ENCODE peak calls at places on chromosomes 4 and X, in seven cellular contexts. One of them, this sample, is unnamed. For H3K4me1, the result is how much of the 10 kb centered on the place peaks cover.

GRCh38 chrX:24124227-24124799 is 25.2 kb upstream of the ZFX start:
- DNase-seq in CD8-positive, alpha-beta memory T cell: no peak
- DNase-seq in lower lobe of right lung: no peak
- DNase-seq in neuronal stem cell: no peak
- DNase-seq in Peyer's patch: no peak
- DNase-seq in tibial artery: no peak
- DNase-seq in mesendoderm: no peak
- DNase-seq in this sample: no peak

GRCh38 chrX:16042980-16043379 is 80.4 kb upstream of the GRPR start:
- DNase-seq in Peyer's patch: no peak
- DNase-seq in mesendoderm: no peak
- DNase-seq in lower lobe of right lung: no peak
- DNase-seq in tibial artery: no peak
- DNase-seq in neuronal stem cell: no peak
- DNase-seq in CD8-positive, alpha-beta memory T cell: no peak
- DNase-seq in this sample: no peak

GRCh38 chr4:152189451-152190179 is 346.3 kb downstream of the FBXW7 start:
- DNase-seq in neuronal stem cell: no peak
- DNase-seq in CD8-positive, alpha-beta memory T cell: no peak
- DNase-seq in mesendoderm: no peak
- DNase-seq in tibial artery: no peak
- DNase-seq in lower lobe of right lung: no peak
- DNase-seq in Peyer's patch: no peak
- DNase-seq in this sample: no peak

GRCh38 chrX:45006002-45006800 is 133.2 kb downstream of the KDM6A start:
- DNase-seq in Peyer's patch: peak
- DNase-seq in mesendoderm: peak
- DNase-seq in CD8-positive, alpha-beta memory T cell: no peak
- DNase-seq in tibial artery: no peak
- DNase-seq in neuronal stem cell: no peak
- DNase-seq in lower lobe of right lung: no peak
- DNase-seq in this sample: no peak

GRCh38 chr4:163391756-163392155 is 48.1 kb downstream of the NPY5R start:
- DNase-seq in neuronal stem cell: no peak
- DNase-seq in Peyer's patch: no peak
- DNase-seq in lower lobe of right lung: no peak
- DNase-seq in CD8-positive, alpha-beta memory T cell: no peak
- DNase-seq in mesendoderm: no peak
- DNase-seq in tibial artery: no peak
- DNase-seq in this sample: no peak

GRCh38 chrX:45714864-45715263 is 514.2 kb upstream of the DIPK2B start:
- DNase-seq in lower lobe of right lung: no peak
- DNase-seq in mesendoderm: no peak
- DNase-seq in tibial artery: peak
- DNase-seq in CD8-positive, alpha-beta memory T cell: no peak
- DNase-seq in Peyer's patch: peak
- DNase-seq in neuronal stem cell: no peak
- DNase-seq in this sample: no peak

GRCh38 chr4:91325495-91325894 is 978.3 kb upstream of the GRID2 start:
- DNase-seq in CD8-positive, alpha-beta memory T cell: no peak
- DNase-seq in Peyer's patch: peak
- DNase-seq in mesendoderm: no peak
- DNase-seq in neuronal stem cell: no peak
- DNase-seq in lower lobe of right lung: no peak
- DNase-seq in tibial artery: no peak
- DNase-seq in this sample: no peak

GRCh38 chrX:18873189-18873791 is 110.6 kb downstream of the PHKA2 start:
- DNase-seq in CD8-positive, alpha-beta memory T cell: no peak
- DNase-seq in lower lobe of right lung: no peak
- DNase-seq in neuronal stem cell: no peak
- DNase-seq in mesendoderm: no peak
- DNase-seq in Peyer's patch: no peak
- DNase-seq in tibial artery: peak
- DNase-seq in this sample: no peak

GRCh38 chr4:144591401-144591800 is 54.6 kb upstream of the HHIP start:
- DNase-seq in CD8-positive, alpha-beta memory T cell: no peak
- DNase-seq in neuronal stem cell: no peak
- DNase-seq in mesendoderm: no peak
- DNase-seq in Peyer's patch: no peak
- DNase-seq in tibial artery: no peak
- DNase-seq in lower lobe of right lung: peak
- DNase-seq in this sample: no peak

GRCh38 chr4:118941149-118941548 is 52.5 kb downstream of the SYNPO2 start:
- DNase-seq in tibial artery: peak
- DNase-seq in mesendoderm: no peak
- DNase-seq in neuronal stem cell: no peak
- DNase-seq in lower lobe of right lung: no peak
- DNase-seq in Peyer's patch: no peak
- DNase-seq in CD8-positive, alpha-beta memory T cell: no peak
- DNase-seq in this sample: peak

GRCh38 chr4:3756343-3757059 is 9.7 kb upstream of the ADRA2C start:
- DNase-seq in tibial artery: no peak
- DNase-seq in CD8-positive, alpha-beta memory T cell: no peak
- DNase-seq in lower lobe of right lung: no peak
- DNase-seq in mesendoderm: peak
- DNase-seq in Peyer's patch: no peak
- DNase-seq in neuronal stem cell: no peak
- DNase-seq in this sample: no peak

GRCh38 chr4:13159041-13159620 is 325.0 kb downstream of the RAB28 start:
- DNase-seq in mesendoderm: peak
- DNase-seq in lower lobe of right lung: no peak
- DNase-seq in Peyer's patch: no peak
- DNase-seq in tibial artery: no peak
- DNase-seq in neuronal stem cell: no peak
- DNase-seq in CD8-positive, alpha-beta memory T cell: no peak
- DNase-seq in this sample: no peak

GRCh38 chr4:38155589-38156294 is 195.5 kb downstream of the PTTG2 start:
- DNase-seq in lower lobe of right lung: no peak
- DNase-seq in Peyer's patch: no peak
- DNase-seq in mesendoderm: no peak
- DNase-seq in tibial artery: no peak
- DNase-seq in neuronal stem cell: no peak
- DNase-seq in CD8-positive, alpha-beta memory T cell: no peak
- DNase-seq in this sample: no peak

GRCh38 chr4:182521006-182521405 is 277.8 kb downstream of the TENM3 start:
- DNase-seq in lower lobe of right lung: no peak
- DNase-seq in CD8-positive, alpha-beta memory T cell: no peak
- DNase-seq in tibial artery: no peak
- DNase-seq in Peyer's patch: no peak
- DNase-seq in mesendoderm: peak
- DNase-seq in neuronal stem cell: no peak
- DNase-seq in this sample: no peak

GRCh38 chr4:76998251-76998901 is 48.8 kb downstream of the SEPTIN11 start:
- DNase-seq in neuronal stem cell: no peak
- DNase-seq in tibial artery: no peak
- DNase-seq in lower lobe of right lung: no peak
- DNase-seq in CD8-positive, alpha-beta memory T cell: no peak
- DNase-seq in Peyer's patch: no peak
- DNase-seq in mesendoderm: peak
- DNase-seq in this sample: no peak

GRCh38 chr4:33302298-33302697 is 2582.1 kb downstream of the PCDH7 start:
- DNase-seq in tibial artery: no peak
- DNase-seq in neuronal stem cell: no peak
- DNase-seq in Peyer's patch: no peak
- DNase-seq in CD8-positive, alpha-beta memory T cell: no peak
- DNase-seq in lower lobe of right lung: no peak
- DNase-seq in mesendoderm: peak
- DNase-seq in this sample: no peak

GRCh38 chrX:118345045-118345400 is 883 bp upstream of the WDR44 start:
- DNase-seq in Peyer's patch: no peak
- DNase-seq in lower lobe of right lung: no peak
- DNase-seq in mesendoderm: no peak
- DNase-seq in neuronal stem cell: no peak
- DNase-seq in CD8-positive, alpha-beta memory T cell: no peak
- DNase-seq in tibial artery: no peak
- DNase-seq in this sample: no peak

GRCh38 chr4:156685308-156685707 is 286.3 kb downstream of the PDGFC start:
- DNase-seq in mesendoderm: no peak
- DNase-seq in Peyer's patch: no peak
- DNase-seq in tibial artery: no peak
- DNase-seq in CD8-positive, alpha-beta memory T cell: no peak
- DNase-seq in lower lobe of right lung: no peak
- DNase-seq in neuronal stem cell: no peak
- DNase-seq in this sample: no peak

GRCh38 chrX:67724359-67725110 is 180.7 kb downstream of the AR start:
- DNase-seq in lower lobe of right lung: no peak
- DNase-seq in tibial artery: peak
- DNase-seq in mesendoderm: no peak
- DNase-seq in neuronal stem cell: no peak
- DNase-seq in CD8-positive, alpha-beta memory T cell: no peak
- DNase-seq in Peyer's patch: no peak
- DNase-seq in this sample: no peak

GRCh38 chr4:90293320-90293719 is 166.1 kb downstream of the CCSER1 start:
- DNase-seq in CD8-positive, alpha-beta memory T cell: no peak
- DNase-seq in neuronal stem cell: no peak
- DNase-seq in tibial artery: no peak
- DNase-seq in Peyer's patch: no peak
- DNase-seq in mesendoderm: no peak
- DNase-seq in lower lobe of right lung: no peak
- DNase-seq in this sample: no peak

GRCh38 chr4:104901438-104901837 is 245.2 kb upstream of the TET2 start:
- DNase-seq in neuronal stem cell: no peak
- DNase-seq in CD8-positive, alpha-beta memory T cell: no peak
- DNase-seq in Peyer's patch: no peak
- DNase-seq in tibial artery: no peak
- DNase-seq in mesendoderm: peak
- DNase-seq in lower lobe of right lung: no peak
- DNase-seq in this sample: no peak

DNA sequence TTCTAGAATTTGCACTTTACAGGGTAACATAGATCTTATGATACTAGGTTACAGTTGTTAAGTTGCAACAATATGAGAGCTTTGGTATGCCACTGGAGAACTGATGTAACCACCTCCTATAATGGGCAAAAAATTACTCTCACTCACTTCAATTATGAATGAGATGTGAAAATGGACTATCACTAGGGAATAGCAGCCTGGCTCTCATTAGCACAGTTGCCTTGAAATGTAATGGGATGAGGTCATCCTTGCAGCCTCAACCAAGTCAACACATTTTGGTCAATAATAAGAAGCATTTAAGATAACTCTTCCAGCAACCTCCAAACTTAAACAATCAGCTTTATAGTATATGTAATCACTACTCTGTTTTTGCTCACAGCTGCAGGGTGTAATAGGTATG is 69.4 kb downstream of the TBC1D9 start:
- DNase-seq in tibial artery: no peak
- DNase-seq in mesendoderm: no peak
- DNase-seq in CD8-positive, alpha-beta memory T cell: no peak
- DNase-seq in Peyer's patch: no peak
- DNase-seq in neuronal stem cell: no peak
- DNase-seq in lower lobe of right lung: no peak
- DNase-seq in this sample: no peak
- H3K4me1 ChIP-seq in tibial artery: under half
- H3K4me1 ChIP-seq in mesendoderm: under half
- H3K4me1 ChIP-seq in CD8-positive, alpha-beta memory T cell: under half
- H3K4me1 ChIP-seq in Peyer's patch: under half
- H3K4me1 ChIP-seq in neuronal stem cell: under half
- H3K4me1 ChIP-seq in lower lobe of right lung: under half
- H3K4me1 ChIP-seq in this sample: under half

DNA sequence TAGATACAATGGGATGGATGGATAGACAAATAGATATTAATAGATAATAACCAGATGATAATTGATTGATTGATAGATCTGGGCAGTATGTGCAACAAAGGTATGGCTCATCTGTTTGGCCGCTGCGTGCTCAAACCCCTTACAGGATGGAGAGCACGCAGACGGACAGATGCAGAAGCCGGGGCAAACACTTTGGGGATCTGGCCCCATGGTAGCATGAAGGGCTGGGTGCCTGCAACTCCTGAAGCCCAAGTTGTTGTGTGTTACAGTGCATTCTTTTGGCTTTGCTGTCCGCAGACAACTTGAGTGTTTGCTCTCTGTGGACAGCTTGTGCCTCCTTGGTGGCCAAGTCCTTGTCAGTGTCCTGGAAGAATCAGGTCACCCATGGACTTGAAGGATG is 10.6 kb upstream of the DHRSX start:
- DNase-seq in mesendoderm: no peak
- DNase-seq in lower lobe of right lung: no peak
- DNase-seq in CD8-positive, alpha-beta memory T cell: no peak
- DNase-seq in neuronal stem cell: no peak
- DNase-seq in tibial artery: no peak
- DNase-seq in Peyer's patch: peak
- DNase-seq in this sample: no peak
- H3K4me1 ChIP-seq in mesendoderm: under half
- H3K4me1 ChIP-seq in lower lobe of right lung: under half
- H3K4me1 ChIP-seq in CD8-positive, alpha-beta memory T cell: under half
- H3K4me1 ChIP-seq in neuronal stem cell: under half
- H3K4me1 ChIP-seq in tibial artery: under half
- H3K4me1 ChIP-seq in Peyer's patch: under half
- H3K4me1 ChIP-seq in this sample: under half

GRCh38 chr4:16222957-16223527 is 3.2 kb downstream of the TAPT1 start:
- DNase-seq in neuronal stem cell: no peak
- DNase-seq in lower lobe of right lung: no peak
- DNase-seq in mesendoderm: no peak
- DNase-seq in tibial artery: no peak
- DNase-seq in Peyer's patch: no peak
- DNase-seq in CD8-positive, alpha-beta memory T cell: no peak
- DNase-seq in this sample: no peak
- H3K4me1 ChIP-seq in neuronal stem cell: under half
- H3K4me1 ChIP-seq in lower lobe of right lung: under half
- H3K4me1 ChIP-seq in mesendoderm: under half
- H3K4me1 ChIP-seq in tibial artery: under half
- H3K4me1 ChIP-seq in Peyer's patch: under half
- H3K4me1 ChIP-seq in CD8-positive, alpha-beta memory T cell: under half
- H3K4me1 ChIP-seq in this sample: half or more

DNA sequence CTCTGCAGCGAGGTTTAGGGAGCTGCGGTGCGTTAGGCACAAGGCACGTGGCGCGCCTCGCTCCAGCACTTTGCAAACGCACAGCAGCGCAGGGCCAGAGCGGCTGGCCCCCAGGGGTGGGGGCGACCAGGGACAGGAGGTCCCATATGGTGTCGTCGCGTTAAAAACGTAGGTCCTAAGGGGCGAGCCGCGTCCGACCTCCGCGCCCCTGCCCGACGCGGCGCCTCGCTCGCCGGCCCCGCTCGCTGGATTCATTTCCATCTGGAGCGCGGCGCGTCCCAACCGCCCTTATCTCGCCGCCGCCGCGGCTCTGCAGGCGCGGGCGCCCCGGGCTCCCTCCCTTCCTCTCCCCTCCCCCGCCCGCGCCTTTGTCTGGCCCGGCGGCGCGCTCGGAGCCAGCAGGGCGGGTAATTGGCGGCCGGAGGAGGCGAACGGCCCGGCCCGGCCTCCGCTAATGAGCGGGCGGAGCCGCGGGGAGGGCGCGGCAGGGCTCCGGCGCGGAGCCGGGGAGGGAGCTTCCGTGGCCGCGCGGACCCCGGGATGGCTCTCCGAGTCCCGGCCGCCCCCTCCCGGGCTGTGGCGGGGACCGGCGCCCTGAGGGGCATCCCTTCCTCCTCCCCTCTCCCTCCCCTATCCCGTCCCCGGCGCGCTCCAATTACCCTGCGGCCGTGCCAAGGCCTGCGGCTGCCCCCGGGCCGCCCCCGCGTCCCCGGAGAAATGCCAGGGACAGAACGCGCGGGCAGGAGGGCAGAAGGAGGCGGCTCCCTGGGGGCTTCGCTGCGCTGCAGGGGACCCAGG is 409.0 kb downstream of the BCOR start:
- DNase-seq in mesendoderm: peak
- DNase-seq in CD8-positive, alpha-beta memory T cell: no peak
- DNase-seq in Peyer's patch: peak
- DNase-seq in tibial artery: peak
- DNase-seq in neuronal stem cell: peak
- DNase-seq in lower lobe of right lung: peak
- DNase-seq in this sample: no peak
- H3K4me1 ChIP-seq in mesendoderm: under half
- H3K4me1 ChIP-seq in CD8-positive, alpha-beta memory T cell: under half
- H3K4me1 ChIP-seq in Peyer's patch: under half
- H3K4me1 ChIP-seq in tibial artery: under half
- H3K4me1 ChIP-seq in neuronal stem cell: under half
- H3K4me1 ChIP-seq in lower lobe of right lung: under half
- H3K4me1 ChIP-seq in this sample: under half

This sample was measured in right atrium auricular region.